ENCODE peak calls at places on chromosomes 7 and 10, in five cellular contexts. One of them, this sample, is unnamed.

GRCh38 chr10:22420787-22421517 is 75.7 kb downstream of the SPAG6 start:
- DNase-seq in MM.1S: peak
- DNase-seq in neural progenitor cell: no peak
- DNase-seq in OCI-LY7: peak
- DNase-seq in PC-3: peak
- DNase-seq in this sample: no peak

GRCh38 chr7:128911441-128912031 is 1.0 kb upstream of the KCP start:
- DNase-seq in neural progenitor cell: peak
- DNase-seq in MM.1S: no peak
- DNase-seq in OCI-LY7: no peak
- DNase-seq in PC-3: no peak
- DNase-seq in this sample: peak

GRCh38 chr10:6543431-6544005 is 36.6 kb downstream of the PRKCQ start:
- DNase-seq in PC-3: no peak
- DNase-seq in MM.1S: peak
- DNase-seq in neural progenitor cell: no peak
- DNase-seq in OCI-LY7: peak
- DNase-seq in this sample: no peak

GRCh38 chr7:137040745-137041144 is 172.3 kb downstream of the CHRM2 start:
- DNase-seq in MM.1S: no peak
- DNase-seq in PC-3: no peak
- DNase-seq in neural progenitor cell: no peak
- DNase-seq in OCI-LY7: no peak
- DNase-seq in this sample: no peak

GRCh38 chr10:113711142-113711541 is 31.4 kb downstream of the CASP7 start:
- DNase-seq in MM.1S: no peak
- DNase-seq in neural progenitor cell: peak
- DNase-seq in PC-3: no peak
- DNase-seq in OCI-LY7: no peak
- DNase-seq in this sample: no peak

GRCh38 chr10:84179059-84179710 is 5.6 kb downstream of the GPR15LG start:
- DNase-seq in MM.1S: no peak
- DNase-seq in PC-3: no peak
- DNase-seq in OCI-LY7: peak
- DNase-seq in neural progenitor cell: no peak
- DNase-seq in this sample: peak

GRCh38 chr10:69087600-69088470 is at the start of gene SRGN:
- DNase-seq in neural progenitor cell: no peak
- DNase-seq in PC-3: peak
- DNase-seq in OCI-LY7: peak
- DNase-seq in MM.1S: peak
- DNase-seq in this sample: no peak

GRCh38 chr7:27122075-27122910 is 8.3 kb downstream of the HOXA4 start:
- DNase-seq in neural progenitor cell: no peak
- DNase-seq in MM.1S: no peak
- DNase-seq in OCI-LY7: no peak
- DNase-seq in PC-3: no peak
- DNase-seq in this sample: peak

GRCh38 chr7:18553585-18554055 is 58.1 kb downstream of the HDAC9 start:
- DNase-seq in neural progenitor cell: no peak
- DNase-seq in PC-3: no peak
- DNase-seq in OCI-LY7: no peak
- DNase-seq in MM.1S: no peak
- DNase-seq in this sample: no peak

GRCh38 chr7:148962823-148963582 is 65.3 kb downstream of the PDIA4 start:
- DNase-seq in PC-3: peak
- DNase-seq in neural progenitor cell: peak
- DNase-seq in OCI-LY7: peak
- DNase-seq in MM.1S: peak
- DNase-seq in this sample: peak

GRCh38 chr7:33334349-33334748 is 205.0 kb downstream of the BBS9 start:
- DNase-seq in PC-3: peak
- DNase-seq in MM.1S: no peak
- DNase-seq in OCI-LY7: peak
- DNase-seq in neural progenitor cell: peak
- DNase-seq in this sample: peak

GRCh38 chr7:74665296-74665938 is 7.9 kb downstream of the GTF2I start:
- DNase-seq in PC-3: no peak
- DNase-seq in OCI-LY7: no peak
- DNase-seq in neural progenitor cell: no peak
- DNase-seq in MM.1S: no peak
- DNase-seq in this sample: no peak

GRCh38 chr7:45580053-45580872 is 6.1 kb downstream of the ADCY1 start:
- DNase-seq in PC-3: no peak
- DNase-seq in OCI-LY7: no peak
- DNase-seq in MM.1S: no peak
- DNase-seq in neural progenitor cell: peak
- DNase-seq in this sample: no peak

GRCh38 chr10:73017955-73018480 is 63.4 kb upstream of the PLA2G12B start:
- DNase-seq in OCI-LY7: no peak
- DNase-seq in MM.1S: no peak
- DNase-seq in neural progenitor cell: no peak
- DNase-seq in PC-3: no peak
- DNase-seq in this sample: no peak

GRCh38 chr10:70812814-70813213 is 2.9 kb upstream of the SGPL1 start:
- DNase-seq in MM.1S: no peak
- DNase-seq in neural progenitor cell: no peak
- DNase-seq in OCI-LY7: no peak
- DNase-seq in PC-3: no peak
- DNase-seq in this sample: no peak

GRCh38 chr7:75688200-75689136 is 50.3 kb downstream of the HIP1 start:
- DNase-seq in PC-3: no peak
- DNase-seq in MM.1S: no peak
- DNase-seq in OCI-LY7: peak
- DNase-seq in neural progenitor cell: no peak
- DNase-seq in this sample: no peak

GRCh38 chr10:132363921-132364593 is 32.1 kb downstream of the LRRC27 start:
- DNase-seq in MM.1S: no peak
- DNase-seq in PC-3: peak
- DNase-seq in neural progenitor cell: peak
- DNase-seq in OCI-LY7: no peak
- DNase-seq in this sample: peak

GRCh38 chr7:131904750-131905327 is 348.4 kb upstream of the PODXL start:
- DNase-seq in PC-3: no peak
- DNase-seq in MM.1S: no peak
- DNase-seq in OCI-LY7: no peak
- DNase-seq in neural progenitor cell: peak
- DNase-seq in this sample: no peak

GRCh38 chr7:137888254-137888653 is 41.5 kb upstream of the DGKI start:
- DNase-seq in PC-3: no peak
- DNase-seq in neural progenitor cell: no peak
- DNase-seq in OCI-LY7: no peak
- DNase-seq in MM.1S: no peak
- DNase-seq in this sample: no peak

GRCh38 chr7:36939816-36940215 is 215.5 kb upstream of the AOAH start:
- DNase-seq in neural progenitor cell: no peak
- DNase-seq in PC-3: no peak
- DNase-seq in MM.1S: no peak
- DNase-seq in OCI-LY7: no peak
- DNase-seq in this sample: no peak

GRCh38 chr7:73706122-73707044 is 13.1 kb downstream of the STX1A start:
- DNase-seq in PC-3: peak
- DNase-seq in neural progenitor cell: no peak
- DNase-seq in OCI-LY7: no peak
- DNase-seq in MM.1S: no peak
- DNase-seq in this sample: no peak

GRCh38 chr7:140649566-140650205 is 9.1 kb upstream of the DENND2A start:
- DNase-seq in MM.1S: no peak
- DNase-seq in OCI-LY7: no peak
- DNase-seq in neural progenitor cell: no peak
- DNase-seq in PC-3: peak
- DNase-seq in this sample: no peak

GRCh38 chr7:690478-691360 is 35.8 kb upstream of the DNAAF5 start:
- DNase-seq in neural progenitor cell: no peak
- DNase-seq in PC-3: no peak
- DNase-seq in OCI-LY7: no peak
- DNase-seq in MM.1S: no peak
- DNase-seq in this sample: peak

GRCh38 chr7:305410-306151 is 15.6 kb downstream of the FOXL3 start:
- DNase-seq in MM.1S: no peak
- DNase-seq in PC-3: no peak
- DNase-seq in OCI-LY7: no peak
- DNase-seq in neural progenitor cell: no peak
- DNase-seq in this sample: no peak

GRCh38 chr7:81268551-81268950 is 349.7 kb upstream of the SEMA3C start:
- DNase-seq in OCI-LY7: no peak
- DNase-seq in PC-3: no peak
- DNase-seq in MM.1S: no peak
- DNase-seq in neural progenitor cell: no peak
- DNase-seq in this sample: no peak

GRCh38 chr10:124864421-124865193 is 63.0 kb downstream of the ABRAXAS2 start:
- DNase-seq in MM.1S: no peak
- DNase-seq in PC-3: peak
- DNase-seq in OCI-LY7: no peak
- DNase-seq in neural progenitor cell: no peak
- DNase-seq in this sample: peak

GRCh38 chr7:111392976-111393762 is 169.1 kb downstream of the IMMP2L start:
- DNase-seq in MM.1S: no peak
- DNase-seq in OCI-LY7: no peak
- DNase-seq in neural progenitor cell: peak
- DNase-seq in PC-3: no peak
- DNase-seq in this sample: no peak

GRCh38 chr7:158910254-158911053 is 54.1 kb downstream of the DYNC2I1 start:
- DNase-seq in PC-3: no peak
- DNase-seq in OCI-LY7: no peak
- DNase-seq in neural progenitor cell: no peak
- DNase-seq in MM.1S: no peak
- DNase-seq in this sample: no peak

GRCh38 chr7:126776506-126776905 is 476.2 kb downstream of the GRM8 start:
- DNase-seq in MM.1S: no peak
- DNase-seq in PC-3: no peak
- DNase-seq in OCI-LY7: no peak
- DNase-seq in neural progenitor cell: no peak
- DNase-seq in this sample: no peak

GRCh38 chr10:33333260-33334169 is 952 bp downstream of the NRP1 start:
- DNase-seq in PC-3: peak
- DNase-seq in OCI-LY7: no peak
- DNase-seq in MM.1S: no peak
- DNase-seq in neural progenitor cell: no peak
- DNase-seq in this sample: no peak

GRCh38 chr7:105876964-105877601 is 684 bp upstream of the ATXN7L1 start:
- DNase-seq in OCI-LY7: no peak
- DNase-seq in neural progenitor cell: peak
- DNase-seq in MM.1S: no peak
- DNase-seq in PC-3: peak
- DNase-seq in this sample: peak
- TF ChIP-seq CTCF in OCI-LY7: no peak
- TF ChIP-seq CTCF in neural progenitor cell: no peak
- TF ChIP-seq CTCF in MM.1S: no peak
- TF ChIP-seq CTCF in PC-3: peak
- TF ChIP-seq CTCF in this sample: no peak

GRCh38 chr10:119919823-119920222 is 27.3 kb downstream of the SEC23IP start:
- DNase-seq in neural progenitor cell: no peak
- DNase-seq in PC-3: no peak
- DNase-seq in OCI-LY7: no peak
- DNase-seq in MM.1S: peak
- DNase-seq in this sample: no peak
- H3K27ac ChIP-seq in neural progenitor cell: no peak
- H3K27ac ChIP-seq in PC-3: no peak
- H3K27ac ChIP-seq in OCI-LY7: no peak
- H3K27ac ChIP-seq in MM.1S: peak
- H3K27ac ChIP-seq in this sample: no peak

GRCh38 chr10:809671-810350 is 120.3 kb upstream of the DIP2C start:
- DNase-seq in MM.1S: no peak
- DNase-seq in neural progenitor cell: no peak
- DNase-seq in PC-3: no peak
- DNase-seq in OCI-LY7: no peak
- DNase-seq in this sample: no peak

GRCh38 chr10:811379-811778 is 120.1 kb downstream of the LARP4B start:
- DNase-seq in PC-3: no peak
- DNase-seq in OCI-LY7: no peak
- DNase-seq in MM.1S: no peak
- DNase-seq in neural progenitor cell: no peak
- DNase-seq in this sample: no peak

GRCh38 chr10:811781-812180 is 119.7 kb downstream of the LARP4B start:
- DNase-seq in PC-3: no peak
- DNase-seq in neural progenitor cell: no peak
- DNase-seq in OCI-LY7: no peak
- DNase-seq in MM.1S: no peak
- DNase-seq in this sample: no peak

GRCh38 chr10:812787-813186 is 118.7 kb downstream of the LARP4B start:
- DNase-seq in OCI-LY7: no peak
- DNase-seq in PC-3: no peak
- DNase-seq in MM.1S: no peak
- DNase-seq in neural progenitor cell: no peak
- DNase-seq in this sample: no peak

DNA sequence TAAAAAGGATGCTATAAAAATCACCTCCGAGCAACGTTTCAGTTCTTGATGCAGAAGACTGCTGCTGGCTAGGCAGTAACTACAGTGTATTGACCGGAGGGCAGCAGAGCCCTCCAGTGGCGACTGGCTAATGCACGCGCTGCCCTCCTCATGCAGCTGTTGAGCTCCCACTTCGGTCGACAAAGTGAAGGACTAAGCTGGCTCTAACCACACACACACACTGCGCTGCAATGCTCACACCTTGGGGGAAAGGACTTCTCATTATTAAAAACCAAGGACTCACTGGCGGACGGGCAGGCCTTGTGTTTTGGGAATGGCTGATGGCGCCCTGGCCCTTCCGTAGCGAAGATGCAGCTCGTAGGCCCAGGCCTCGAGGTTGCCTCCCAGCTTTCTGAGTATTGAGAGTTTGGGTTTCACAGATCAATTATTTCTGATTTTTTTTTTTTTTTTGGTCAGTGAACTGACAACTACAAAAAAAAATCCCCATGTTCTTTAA is 120.9 kb upstream of the DIP2C start:
- DNase-seq in MM.1S: peak
- DNase-seq in OCI-LY7: peak
- DNase-seq in PC-3: no peak
- DNase-seq in neural progenitor cell: peak
- DNase-seq in this sample: peak
- TF ChIP-seq EZH2phosphoT487 in MM.1S: no peak
- TF ChIP-seq EZH2phosphoT487 in OCI-LY7: no peak
- TF ChIP-seq EZH2phosphoT487 in PC-3: no peak
- TF ChIP-seq EZH2phosphoT487 in neural progenitor cell: no peak
- TF ChIP-seq EZH2phosphoT487 in this sample: no peak

DNA sequence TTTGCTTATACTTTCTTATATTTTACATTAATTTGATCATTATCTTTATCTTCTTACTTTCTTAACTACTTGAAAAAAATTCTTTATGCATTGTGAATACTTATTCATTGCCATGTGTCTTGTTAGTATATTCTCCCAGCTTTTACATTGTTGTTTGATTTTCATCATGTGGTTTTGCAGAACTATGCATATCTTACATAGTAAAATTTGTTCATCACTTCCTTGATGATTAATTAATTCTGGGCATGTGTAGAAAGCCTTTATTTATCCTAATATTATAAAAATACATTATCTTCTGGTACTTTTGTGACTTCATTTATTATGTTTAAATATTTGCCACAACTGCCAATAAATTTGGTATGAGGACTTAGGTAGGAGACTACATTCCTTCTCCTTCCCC is 165.9 kb upstream of the ZNF32 start:
- DNase-seq in PC-3: peak
- DNase-seq in MM.1S: no peak
- DNase-seq in neural progenitor cell: no peak
- DNase-seq in OCI-LY7: no peak
- DNase-seq in this sample: no peak
- TF ChIP-seq CTCF in PC-3: no peak
- TF ChIP-seq CTCF in MM.1S: no peak
- TF ChIP-seq CTCF in neural progenitor cell: no peak
- TF ChIP-seq CTCF in OCI-LY7: no peak
- TF ChIP-seq CTCF in this sample: no peak

This sample was measured in hepatocyte.